ENCODE peak calls at places on chromosomes 4 and X, in six cellular contexts. M is iPS DF 6.9, S is SK-N-SH, F is GM23248, U is lower lobe of right lung, L is H9. P is an unnamed sample.
A peak's percentile ranks its signal among the peaks of the same experiment; 100 is the strongest.

GRCh38 chr4:34181891-34182290 is 2062.4 kb downstream of the ARAP2 start:
- DNase-seq in M (no peak), S (no peak), F (peak; percentile 66), U (no peak), L (no peak), P (no peak)

GRCh38 chrX:45935408-45935807 is 609.8 kb downstream of the ZNF674 start:
- DNase-seq in M (no peak), S (no peak), F (no peak), U (no peak), L (no peak), P (no peak)

GRCh38 chrX:2682582-2683177 is 8.4 kb upstream of the CD99 start:
- DNase-seq in M (no peak), S (no peak), F (no peak), U (no peak), L (no peak), P (no peak)

GRCh38 chr4:81946996-81947395 is 426.8 kb downstream of the HNRNPD start:
- DNase-seq in M (no peak), S (no peak), F (no peak), U (no peak), L (no peak), P (no peak)

GRCh38 chrX:63761639-63762038 is 23.4 kb downstream of the ARHGEF9 start:
- DNase-seq in M (no peak), S (no peak), F (peak; percentile 12), U (no peak), L (no peak), P (no peak)

GRCh38 chr4:89788243-89789072 is 48.5 kb downstream of the SNCA start:
- DNase-seq in M (no peak), S (no peak), F (peak; percentile 32), U (no peak), L (no peak), P (no peak)

GRCh38 chr4:176840166-176840565 is 47.4 kb upstream of the VEGFC start:
- DNase-seq in M (no peak), S (no peak), F (peak; percentile 16), U (no peak), L (no peak), P (no peak)

GRCh38 chrX:101550825-101551767 is 749 bp downstream of the ARMCX1 start:
- DNase-seq in M (no peak), S (peak; percentile 82), F (peak; percentile 73), U (peak; percentile 52), L (peak; percentile 41), P (no peak)

GRCh38 chr4:123248260-123248659 is 148.3 kb upstream of the SPRY1 start:
- DNase-seq in M (no peak), S (peak; percentile 7), F (peak; percentile 37), U (no peak), L (no peak), P (no peak)

GRCh38 chr4:25993564-25994185 is 79.7 kb downstream of the SMIM20 start:
- DNase-seq in M (peak; percentile 98), S (peak; percentile 41), F (peak; percentile 41), U (no peak), L (peak; percentile 99), P (peak; percentile 83)

GRCh38 chrX:1592128-1592862 is 891 bp downstream of the AKAP17A start:
- DNase-seq in M (no peak), S (peak; percentile 50), F (peak; percentile 55), U (no peak), L (peak; percentile 66), P (no peak)

GRCh38 chrX:19549838-19550237 is 34.5 kb upstream of the MAP3K15 start:
- DNase-seq in M (no peak), S (no peak), F (no peak), U (no peak), L (no peak), P (no peak)

GRCh38 chrX:142250502-142250901 is 45.4 kb upstream of the MAGEC2 start:
- DNase-seq in M (no peak), S (no peak), F (no peak), U (no peak), L (no peak), P (no peak)

GRCh38 chr4:189129044-189129443 is 811.6 kb upstream of the FRG1 start:
- DNase-seq in M (no peak), S (no peak), F (no peak), U (no peak), L (no peak), P (no peak)

GRCh38 chrX:9464435-9465371 is at the start of gene TBL1X:
- DNase-seq in M (no peak), S (peak; percentile 86), F (peak; percentile 63), U (peak; percentile 58), L (peak; percentile 34), P (peak; percentile 62)

GRCh38 chr4:16289872-16290554 is 63.7 kb upstream of the TAPT1 start:
- DNase-seq in M (no peak), S (peak; percentile 51), F (peak; percentile 58), U (no peak), L (no peak), P (no peak)

GRCh38 chr4:4481394-4482000 is 60.4 kb downstream of the STX18 start:
- DNase-seq in M (no peak), S (no peak), F (no peak), U (no peak), L (no peak), P (no peak)

GRCh38 chrX:120308558-120308957 is 2.7 kb downstream of the TMEM255A start:
- DNase-seq in M (no peak), S (no peak), F (no peak), U (peak; percentile 39), L (peak; percentile 79), P (peak; percentile 34)

GRCh38 chr4:108596389-108596788 is 24.0 kb upstream of the RPL34 start:
- DNase-seq in M (no peak), S (no peak), F (no peak), U (no peak), L (no peak), P (no peak)

GRCh38 chr4:41744572-41745291 is 3.8 kb downstream of the PHOX2B start:
- DNase-seq in M (no peak), S (no peak), F (no peak), U (no peak), L (peak; percentile 35), P (no peak)

GRCh38 chr4:173434226-173434625 is 35.3 kb upstream of the SCRG1 start:
- DNase-seq in M (no peak), S (no peak), F (no peak), U (no peak), L (no peak), P (no peak)

GRCh38 chr4:74283614-74284013 is 24.7 kb upstream of the EPGN start:
- DNase-seq in M (no peak), S (no peak), F (peak; percentile 84), U (no peak), L (no peak), P (no peak)

GRCh38 chr4:48203819-48204218 is 65.8 kb downstream of the TEC start:
- DNase-seq in M (no peak), S (no peak), F (no peak), U (no peak), L (no peak), P (no peak)

GRCh38 chr4:122170775-122171174 is 18.6 kb downstream of the BLTP1 start:
- DNase-seq in M (no peak), S (no peak), F (no peak), U (no peak), L (no peak), P (no peak)

GRCh38 chr4:128060130-128060619 is 937 bp upstream of the LARP1B start:
- DNase-seq in M (no peak), S (peak; percentile 14), F (peak; percentile 37), U (no peak), L (no peak), P (no peak)

GRCh38 chrX:150544835-150545790 is 23.3 kb upstream of the MTM1 start:
- DNase-seq in M (no peak), S (no peak), F (no peak), U (no peak), L (no peak), P (no peak)
- H3K27ac ChIP-seq in M (no peak overlapping the region), S (no peak overlapping the region), F (no peak overlapping the region), U (no peak overlapping the region), L (no peak overlapping the region), P (no peak overlapping the region)

GRCh38 chr4:80126435-80126834 is 53.4 kb upstream of the ANTXR2 start:
- DNase-seq in M (no peak), S (no peak), F (no peak), U (no peak), L (no peak), P (no peak)

GRCh38 chr4:80125252-80126177 is 52.5 kb upstream of the ANTXR2 start:
- DNase-seq in M (no peak), S (no peak), F (peak; percentile 64), U (no peak), L (no peak), P (no peak)

GRCh38 chr4:80128941-80129340 is 55.9 kb upstream of the ANTXR2 start:
- DNase-seq in M (no peak), S (no peak), F (no peak), U (no peak), L (no peak), P (no peak)

GRCh38 chr4:80129785-80130184 is 56.8 kb upstream of the ANTXR2 start:
- DNase-seq in M (no peak), S (no peak), F (no peak), U (no peak), L (no peak), P (no peak)

DNA sequence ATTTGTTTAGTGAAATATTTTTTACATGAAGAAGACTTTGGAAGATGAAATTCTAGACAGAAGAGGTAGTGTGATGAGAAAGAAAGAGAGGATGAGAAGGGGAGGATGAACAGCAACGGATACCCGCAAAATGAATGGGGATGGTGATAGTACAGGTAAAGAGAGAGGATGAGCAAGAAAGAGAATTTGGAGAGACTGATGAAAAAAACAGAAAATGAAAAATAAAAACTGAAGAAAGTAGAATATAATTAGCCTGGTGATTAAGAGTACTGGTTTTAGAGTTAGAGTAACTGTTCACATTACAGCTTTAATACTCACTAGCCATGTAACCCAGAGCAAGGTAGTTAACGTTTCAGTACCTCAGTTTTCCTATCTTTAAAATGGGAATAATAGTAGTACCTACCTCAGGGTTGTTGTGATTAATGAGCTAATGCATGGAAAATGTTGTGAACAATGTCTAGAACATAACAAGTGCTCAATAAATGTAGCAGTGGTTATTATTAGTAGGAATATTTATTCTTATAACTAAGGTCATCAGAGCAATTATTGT is 54.9 kb upstream of the ANTXR2 start:
- DNase-seq in M (no peak), S (no peak), F (no peak), U (no peak), L (no peak), P (no peak)
- H3K27ac ChIP-seq in M (no peak overlapping the region), S (no peak overlapping the region), F (no peak overlapping the region), U (no peak overlapping the region), L (no peak overlapping the region), P (no peak overlapping the region)

DNA sequence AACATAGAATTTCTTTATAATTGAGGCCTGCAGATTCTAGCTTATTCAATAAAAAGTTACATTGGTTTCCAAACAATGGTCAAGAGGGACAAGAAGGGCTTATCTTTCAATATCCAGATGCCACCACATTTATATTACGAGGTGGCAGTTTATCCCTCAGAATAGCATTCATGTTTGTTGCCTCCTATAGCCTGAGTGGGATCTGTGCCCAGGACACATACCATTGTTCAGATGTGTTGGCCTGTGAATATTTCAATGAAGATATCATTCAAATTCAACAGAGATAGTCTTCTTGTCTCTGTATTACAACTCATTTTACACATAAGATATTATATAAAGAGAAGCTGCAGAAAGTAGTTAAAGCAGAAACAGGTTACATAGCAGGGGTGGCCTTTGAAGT is 20.5 kb downstream of the GLRB start:
- DNase-seq in M (no peak), S (no peak), F (peak; percentile 26), U (no peak), L (no peak), P (no peak)
- H3K27ac ChIP-seq in M (no peak overlapping the region), S (no peak overlapping the region), F (no peak overlapping the region), U (no peak overlapping the region), L (no peak overlapping the region), P (no peak overlapping the region)

GRCh38 chrX:78708830-78709229 is 38.7 kb upstream of the LPAR4 start:
- DNase-seq in M (no peak), S (no peak), F (no peak), U (no peak), L (no peak), P (no peak)
- H3K27ac ChIP-seq in M (no peak overlapping the region), S (no peak overlapping the region), F (no peak overlapping the region), U (no peak overlapping the region), L (no peak overlapping the region), P (no peak overlapping the region)

P was measured in WERI-Rb-1.